ENCODE peak calls at places on chromosome 4, in four cellular contexts. H is iPS DF 6.9, N is body of pancreas, B is BE2C. Y is an unnamed sample.

GRCh38 chr4:182137343-182137742 is 105.9 kb upstream of the TENM3 start:
- DNase-seq in H (no peak), B (no peak), N (no peak), Y (no peak)

GRCh38 chr4:47238697-47239096 is 207.3 kb downstream of the GABRB1 start:
- DNase-seq in H (no peak), N (no peak), B (no peak), Y (no peak)

GRCh38 chr4:41712413-41712812 is 36.1 kb downstream of the PHOX2B start:
- DNase-seq in B (no peak), N (no peak), H (no peak), Y (no peak)

GRCh38 chr4:119113033-119113655 is 22.5 kb upstream of the MYOZ2 start:
- DNase-seq in B (no peak), N (no peak), H (no peak), Y (no peak)

GRCh38 chr4:8515316-8516060 is 64.7 kb upstream of the GPR78 start:
- DNase-seq in N (no peak), H (no peak), B (no peak), Y (no peak)

GRCh38 chr4:121034010-121034409 is 38.3 kb downstream of the NDNF start:
- DNase-seq in H (no peak), N (peak; percentile 59), B (no peak), Y (no peak)

GRCh38 chr4:150348079-150348478 is 233.9 kb upstream of the MAB21L2 start:
- DNase-seq in B (no peak), N (no peak), H (no peak), Y (no peak)

GRCh38 chr4:152206185-152206584 is 329.7 kb downstream of the FBXW7 start:
- DNase-seq in B (no peak), H (no peak), N (no peak), Y (no peak)

GRCh38 chr4:88514557-88515511 is 8.7 kb downstream of the PYURF start:
- DNase-seq in N (peak; percentile 25), B (no peak), H (no peak), Y (no peak)

GRCh38 chr4:101792056-101792575 is 1.6 kb downstream of the BANK1 start:
- DNase-seq in N (no peak), B (no peak), H (no peak), Y (no peak)
- H3K4me1 ChIP-seq in N (peaks cover 10% of the 10 kb centered on the region), B (no peaks in the 10 kb centered on the region), H (no peaks in the 10 kb centered on the region), Y (peaks cover 4% of the 10 kb centered on the region)

DNA sequence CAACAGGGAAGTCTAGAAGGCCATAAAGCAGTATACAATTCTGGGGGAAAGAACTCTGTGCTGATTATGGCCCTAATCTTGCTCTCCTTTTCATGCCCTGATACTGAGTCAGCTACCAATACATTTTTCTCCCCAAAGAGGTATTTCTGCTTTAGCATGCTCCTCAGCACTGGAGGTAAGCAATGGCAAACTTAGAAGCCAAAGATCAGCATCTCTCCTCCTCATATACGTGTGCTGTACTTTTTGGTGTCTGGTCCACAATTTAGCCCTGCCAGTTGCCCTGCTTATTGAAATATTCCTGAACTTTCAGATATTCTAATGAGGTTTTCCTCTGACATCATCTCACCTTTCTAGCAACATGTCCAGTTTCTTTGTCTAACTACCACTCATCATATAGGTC is 226.2 kb downstream of the FSTL5 start:
- DNase-seq in H (no peak), N (no peak), B (no peak), Y (no peak)
- H3K4me3 ChIP-seq in H (no peak overlapping the region), N (no peak overlapping the region), B (no peak overlapping the region), Y (no peak overlapping the region)

DNA sequence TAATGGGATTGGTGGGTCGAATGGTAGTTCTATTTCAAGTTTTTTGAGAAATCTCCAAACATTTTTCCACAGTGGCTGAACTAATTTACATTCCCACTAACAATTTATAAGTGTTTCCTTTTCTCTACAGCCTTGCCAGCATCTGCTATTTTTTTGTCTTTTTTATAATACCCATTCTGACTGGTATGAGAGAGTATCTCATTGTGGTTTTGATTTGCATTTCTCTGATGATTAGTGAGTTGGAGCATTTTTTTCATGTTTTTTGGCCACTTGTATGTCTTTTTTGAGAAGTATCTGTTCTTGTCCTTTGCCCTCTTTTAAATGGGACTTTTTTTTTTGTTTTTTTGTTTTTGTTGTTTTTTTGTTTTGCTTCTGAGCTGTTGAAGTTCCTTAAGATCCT is 200.0 kb upstream of the GK2 start:
- DNase-seq in B (no peak), H (no peak), N (no peak), Y (no peak)
- H3K4me1 ChIP-seq in B (no peaks in the 10 kb centered on the region), H (no peaks in the 10 kb centered on the region), N (no peaks in the 10 kb centered on the region), Y (no peaks in the 10 kb centered on the region)

GRCh38 chr4:133151301-133151680 is 2.2 kb downstream of the PCDH10 start:
- DNase-seq in B (peak; percentile 70), N (peak; percentile 17), H (no peak), Y (no peak)
- H3K4me3 ChIP-seq in B (peak overlapping the region; percentile 94), N (no peak overlapping the region), H (peak overlapping the region; percentile 46), Y (no peak overlapping the region)

GRCh38 chr4:87118421-87118820 is 102.0 kb downstream of the KLHL8 start:
- DNase-seq in H (no peak), N (no peak), B (no peak), Y (no peak)

GRCh38 chr4:87119965-87120364 is 100.5 kb downstream of the KLHL8 start:
- DNase-seq in N (no peak), B (no peak), H (no peak), Y (no peak)

GRCh38 chr4:87117730-87118075 is 102.7 kb downstream of the KLHL8 start:
- DNase-seq in B (no peak), N (no peak), H (no peak), Y (peak; percentile 18)

GRCh38 chr4:87117051-87117729 is 103.2 kb downstream of the KLHL8 start:
- DNase-seq in B (no peak), H (no peak), N (no peak), Y (peak; percentile 76)

GRCh38 chr4:87118826-87119225 is 101.6 kb downstream of the KLHL8 start:
- DNase-seq in N (no peak), H (no peak), B (peak; percentile 64), Y (no peak)
- H3K4me1 ChIP-seq in N (peaks cover 38% of the 10 kb centered on the region), H (no peaks in the 10 kb centered on the region), B (no peaks in the 10 kb centered on the region), Y (peaks cover 52% of the 10 kb centered on the region)

GRCh38 chr4:32519060-32519459 is 1798.9 kb downstream of the PCDH7 start:
- DNase-seq in H (no peak), B (no peak), N (no peak), Y (no peak)
- H3K4me3 ChIP-seq in H (no peak overlapping the region), B (peak overlapping the region; percentile 55), N (no peak overlapping the region), Y (no peak overlapping the region)